ENCODE peak calls at places on chromosomes 3 and 15, in eight cellular contexts. V is stimulated activated naive B cell treated with anti-CD40 and anti-IgM and Interleukin-4, amounts not matched to agents 10 μg/mL and 1 μg/mL and 100 μg/mL, for 72 hours; L is T-helper 17 cell; O is omental fat pad; I is Right ventricle myocardium superior; Z is activated CD4-positive, alpha-beta T cell treated with anti-CD3 and anti-CD28 coated beads for 36 hours; H is aorta; E is activated T-helper 17 cell treated with anti-CD3 and anti-CD28 coated beads, Interleukin-2, amount 50 U/mL, for 72 hours. C is an unnamed sample.

GRCh38 chr3:123105201-123106189 is 38.7 kb downstream of the PDIA5 start:
- ATAC-seq in V (peak), I (no peak), L (peak), O (no peak), E (no peak), H (no peak), Z (no peak), C (peak)

GRCh38 chr3:113212155-113212844 is 943 bp downstream of the BOC start:
- ATAC-seq in H (peak), Z (peak), O (peak), L (no peak), E (peak), V (peak), I (peak), C (peak)

GRCh38 chr15:52730594-52730993 is 51.4 kb upstream of the ATOSA start:
- ATAC-seq in L (no peak), V (no peak), I (peak), E (no peak), H (no peak), O (no peak), Z (no peak), C (no peak)

GRCh38 chr15:34133511-34133910 is 31.6 kb downstream of the PGBD4 start:
- ATAC-seq in V (no peak), O (no peak), H (no peak), I (no peak), E (no peak), Z (no peak), L (no peak), C (no peak)

GRCh38 chr3:117103645-117104044 is 394.1 kb downstream of the TUSC7 start:
- ATAC-seq in O (no peak), L (no peak), V (no peak), E (no peak), Z (no peak), I (no peak), H (no peak), C (no peak)

GRCh38 chr15:58369261-58369699 is 62.5 kb upstream of the LIPC start:
- ATAC-seq in Z (peak), E (peak), H (no peak), L (peak), O (peak), I (no peak), V (no peak), C (no peak)

GRCh38 chr3:125039041-125039896 is 16.5 kb downstream of the HEG1 start:
- ATAC-seq in L (no peak), I (peak), V (no peak), H (peak), Z (no peak), E (no peak), O (peak), C (no peak)

GRCh38 chr15:79212589-79213139 is 69.9 kb upstream of the ANKRD34C start:
- ATAC-seq in H (no peak), I (no peak), E (no peak), Z (no peak), V (no peak), L (no peak), O (no peak), C (no peak)

C was measured in stimulated activated memory B cell treated with anti-CD40 and anti-IgM and Interleukin-4, amounts not matched to agents 10 μg/mL and 1 μg/mL and 100 μg/mL, for 72 hours.